ENCODE peak calls at places on chromosomes 11 and 22, in eight cellular contexts. G is HCT116, H is K562, L is A549, S is GM23338, F is SK-N-SH, Y is GM12878, O is HepG2. R is an unnamed sample. For H3K4me1, the result is how much of the 10 kb centered on the place peaks cover.

GRCh38 chr11:103532133-103532788 is 423.0 kb downstream of the DYNC2H1 start:
- DNase-seq in G (no peak), H (no peak), L (no peak), S (no peak), F (no peak), Y (no peak), O (no peak), R (no peak)

GRCh38 chr11:13335319-13335718 is 57.7 kb downstream of the BMAL1 start:
- DNase-seq in G (no peak), H (peak), L (peak), S (peak), F (peak), Y (no peak), O (peak), R (no peak)

GRCh38 chr11:73939096-73939495 is 11.7 kb upstream of the DNAJB13 start:
- DNase-seq in G (no peak), H (no peak), L (no peak), S (no peak), F (no peak), Y (no peak), O (no peak), R (no peak)

GRCh38 chr11:128188346-128189115 is 398.8 kb downstream of the ETS1 start:
- DNase-seq in G (no peak), H (no peak), L (no peak), S (peak), F (no peak), Y (no peak), O (no peak), R (no peak)

GRCh38 chr22:22823126-22823804 is 64.4 kb upstream of the IGLL5 start:
- DNase-seq in G (no peak), H (peak), L (no peak), S (no peak), F (no peak), Y (no peak), O (no peak), R (no peak)

GRCh38 chr22:48244388-48245118 is 1482.1 kb downstream of the TBC1D22A start:
- DNase-seq in G (no peak), H (no peak), L (no peak), S (no peak), F (no peak), Y (no peak), O (no peak), R (no peak)

GRCh38 chr11:83070878-83071640 is 638 bp downstream of the RAB30 start:
- DNase-seq in G (no peak), H (no peak), L (peak), S (peak), F (peak), Y (no peak), O (no peak), R (no peak)

GRCh38 chr22:40507491-40507890 is 129.0 kb downstream of the MRTFA start:
- DNase-seq in G (no peak), H (no peak), L (no peak), S (no peak), F (no peak), Y (no peak), O (no peak), R (no peak)

GRCh38 chr11:45556851-45557707 is 108.3 kb downstream of the CHST1 start:
- DNase-seq in G (no peak), H (peak), L (no peak), S (no peak), F (no peak), Y (no peak), O (no peak), R (no peak)

GRCh38 chr22:18997306-18997924 is 61.3 kb upstream of the PRODH start:
- DNase-seq in G (no peak), H (no peak), L (no peak), S (no peak), F (no peak), Y (no peak), O (no peak), R (no peak)

GRCh38 chr11:32118025-32118974 is 27.4 kb downstream of the RCN1 start:
- DNase-seq in G (peak), H (no peak), L (no peak), S (no peak), F (no peak), Y (no peak), O (peak), R (peak)

GRCh38 chr11:1739576-1739975 is 10.8 kb downstream of the IFITM10 start:
- DNase-seq in G (no peak), H (no peak), L (no peak), S (no peak), F (no peak), Y (no peak), O (no peak), R (no peak)

GRCh38 chr11:103862049-103862826 is 174.2 kb upstream of the DDI1 start:
- DNase-seq in G (no peak), H (no peak), L (no peak), S (no peak), F (no peak), Y (no peak), O (no peak), R (no peak)

GRCh38 chr11:130816941-130817607 is 99.2 kb downstream of the SNX19 start:
- DNase-seq in G (no peak), H (no peak), L (no peak), S (no peak), F (no peak), Y (no peak), O (no peak), R (no peak)

GRCh38 chr11:119745776-119746535 is 17.0 kb upstream of the NECTIN1 start:
- DNase-seq in G (no peak), H (no peak), L (no peak), S (no peak), F (no peak), Y (no peak), O (no peak), R (no peak)

GRCh38 chr11:58980159-58980843 is 41.0 kb downstream of the GLYATL1 start:
- DNase-seq in G (no peak), H (no peak), L (no peak), S (no peak), F (no peak), Y (no peak), O (no peak), R (no peak)

GRCh38 chr11:67492801-67493547 is 10.1 kb downstream of the AIP start:
- DNase-seq in G (no peak), H (peak), L (no peak), S (peak), F (peak), Y (no peak), O (no peak), R (no peak)

GRCh38 chr11:44749160-44749559 is 22.4 kb downstream of the TSPAN18 start:
- DNase-seq in G (no peak), H (no peak), L (no peak), S (no peak), F (no peak), Y (no peak), O (no peak), R (no peak)

GRCh38 chr22:29827091-29827490 is 11.0 kb downstream of the ASCC2 start:
- DNase-seq in G (no peak), H (no peak), L (no peak), S (no peak), F (no peak), Y (no peak), O (no peak), R (no peak)

GRCh38 chr22:43305806-43306205 is 37.4 kb downstream of the SCUBE1 start:
- DNase-seq in G (no peak), H (no peak), L (no peak), S (no peak), F (peak), Y (no peak), O (no peak), R (no peak)

GRCh38 chr11:19201737-19202605 is at the start of gene CSRP3:
- DNase-seq in G (no peak), H (no peak), L (no peak), S (no peak), F (no peak), Y (no peak), O (no peak), R (no peak)

GRCh38 chr11:34028407-34028804 is 23.1 kb upstream of the CAPRIN1 start:
- DNase-seq in G (no peak), H (no peak), L (no peak), S (no peak), F (no peak), Y (no peak), O (no peak), R (no peak)

GRCh38 chr22:41132555-41132954 is 40.2 kb downstream of the EP300 start:
- DNase-seq in G (no peak), H (no peak), L (no peak), S (no peak), F (no peak), Y (no peak), O (no peak), R (no peak)

GRCh38 chr22:32103648-32104326 is 55.3 kb downstream of the C22orf42 start:
- DNase-seq in G (peak), H (no peak), L (no peak), S (peak), F (peak), Y (no peak), O (no peak), R (no peak)

GRCh38 chr11:89279176-89279575 is 101.5 kb downstream of the TYR start:
- DNase-seq in G (no peak), H (no peak), L (no peak), S (no peak), F (no peak), Y (no peak), O (no peak), R (no peak)

GRCh38 chr22:41913842-41914534 is 886 bp downstream of the SHISA8 start:
- DNase-seq in G (no peak), H (peak), L (no peak), S (peak), F (no peak), Y (no peak), O (no peak), R (no peak)

DNA sequence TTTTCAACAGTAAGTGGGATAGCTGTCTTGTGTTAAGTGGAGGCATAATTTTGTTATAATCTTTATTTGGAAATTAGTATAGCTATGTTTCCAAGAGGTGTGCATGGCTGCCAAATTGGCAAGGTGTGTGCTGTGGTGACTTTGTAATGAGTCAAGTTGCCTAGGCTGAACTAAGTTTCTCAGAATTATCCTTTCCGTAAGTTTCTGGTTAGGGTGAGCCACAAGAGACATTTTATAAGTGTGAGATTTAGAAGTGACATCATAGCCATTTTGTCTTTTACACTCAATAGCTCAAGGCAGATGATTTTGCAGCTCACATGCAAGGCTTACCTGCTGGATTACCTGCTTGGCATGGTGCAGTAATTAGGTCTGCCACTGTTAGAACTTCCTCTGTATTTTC is 90.3 kb downstream of the C11orf87 start:
- DNase-seq in G (no peak), H (no peak), L (no peak), S (no peak), F (no peak), Y (no peak), O (no peak), R (no peak)
- TF ChIP-seq REST in G (no peak), H (no peak), L (no peak), S (no peak), F (no peak), Y (no peak), O (no peak), R (no peak)

GRCh38 chr11:134789104-134789503 is 377.1 kb upstream of the B3GAT1 start:
- DNase-seq in G (no peak), H (no peak), L (no peak), S (no peak), F (no peak), Y (no peak), O (no peak), R (no peak)

GRCh38 chr11:134785660-134786284 is 373.7 kb upstream of the B3GAT1 start:
- DNase-seq in G (no peak), H (no peak), L (no peak), S (no peak), F (no peak), Y (no peak), O (no peak), R (no peak)

GRCh38 chr11:134784525-134784924 is 372.5 kb upstream of the B3GAT1 start:
- DNase-seq in G (no peak), H (no peak), L (no peak), S (no peak), F (no peak), Y (no peak), O (no peak), R (no peak)

GRCh38 chr11:134785059-134785458 is 373.0 kb upstream of the B3GAT1 start:
- DNase-seq in G (no peak), H (no peak), L (no peak), S (no peak), F (no peak), Y (no peak), O (no peak), R (no peak)

DNA sequence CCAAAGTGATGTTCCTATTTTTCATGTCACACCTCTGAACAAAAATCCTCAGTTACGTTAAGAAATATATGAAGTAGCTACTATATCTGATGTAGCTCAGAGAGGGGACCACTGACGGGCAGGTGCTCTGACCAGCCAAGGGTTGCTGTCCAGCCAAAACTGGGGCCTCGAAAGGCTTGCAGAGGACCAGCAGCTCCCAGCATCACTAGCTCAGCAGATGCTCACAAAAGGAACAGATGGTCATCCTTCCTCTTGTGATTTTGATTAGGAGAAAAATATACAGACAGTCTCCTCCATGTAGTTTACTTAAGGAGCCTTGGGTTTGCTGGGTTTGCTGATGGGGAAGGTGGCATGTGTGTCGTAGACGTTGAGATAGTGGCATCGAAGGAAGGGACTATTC is 374.6 kb upstream of the B3GAT1 start:
- DNase-seq in G (no peak), H (no peak), L (no peak), S (no peak), F (no peak), Y (no peak), O (no peak), R (no peak)
- H3K4me1 ChIP-seq in G (under half), H (under half), L (under half), S (under half), F (under half), Y (under half), O (under half), R (under half)

GRCh38 chr11:60891103-60891741 is 15.2 kb downstream of the PRPF19 start:
- DNase-seq in G (no peak), H (peak), L (no peak), S (no peak), F (no peak), Y (no peak), O (no peak), R (no peak)

GRCh38 chr11:60887531-60887930 is 18.9 kb downstream of the PRPF19 start:
- DNase-seq in G (peak), H (peak), L (peak), S (peak), F (peak), Y (no peak), O (peak), R (no peak)

GRCh38 chr11:60895687-60896086 is 10.7 kb downstream of the PRPF19 start:
- DNase-seq in G (no peak), H (no peak), L (no peak), S (no peak), F (no peak), Y (no peak), O (no peak), R (no peak)

GRCh38 chr11:60890696-60891095 is 15.7 kb downstream of the PRPF19 start:
- DNase-seq in G (no peak), H (no peak), L (no peak), S (no peak), F (no peak), Y (no peak), O (no peak), R (no peak)

GRCh38 chr11:60889869-60890311 is 16.5 kb downstream of the PRPF19 start:
- DNase-seq in G (no peak), H (no peak), L (no peak), S (no peak), F (no peak), Y (no peak), O (no peak), R (no peak)
- H3K4me3 ChIP-seq in G (no peak), H (no peak), L (no peak), S (no peak), F (no peak), Y (no peak), O (no peak), R (no peak)

GRCh38 chr11:41309716-41310115 is 149.7 kb downstream of the LRRC4C start:
- DNase-seq in G (no peak), H (no peak), L (no peak), S (peak), F (no peak), Y (no peak), O (no peak), R (no peak)
- TF ChIP-seq REST in G (no peak), H (no peak), L (no peak), S (no peak), F (no peak), Y (no peak), O (no peak), R (no peak)

GRCh38 chr22:49956914-49957825 is 3.4 kb upstream of the PIM3 start:
- DNase-seq in G (no peak), H (no peak), L (no peak), S (no peak), F (no peak), Y (no peak), O (no peak), R (no peak)
- H3K4me1 ChIP-seq in G (under half), H (half or more), L (under half), S (under half), F (half or more), Y (under half), O (half or more), R (under half)

DNA sequence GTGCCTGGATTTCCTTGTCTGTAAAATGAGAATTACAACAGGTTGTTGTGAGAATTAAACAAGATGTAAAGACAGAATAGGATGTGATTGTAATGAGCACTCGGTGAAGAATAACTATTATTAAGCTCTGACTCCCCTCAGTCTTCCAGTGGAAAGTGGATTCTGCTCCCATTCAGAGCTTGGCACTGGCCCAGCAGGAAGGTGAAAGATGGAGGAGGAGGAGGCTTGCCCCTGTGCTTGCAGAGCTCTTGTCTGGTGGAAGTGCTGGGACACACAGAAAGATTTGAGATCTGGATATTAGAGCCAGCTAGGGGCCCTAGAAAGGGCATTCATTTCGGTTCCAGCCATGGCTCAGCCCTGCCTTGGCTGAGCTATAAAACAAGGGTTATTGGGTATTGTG is 28.2 kb downstream of the PHLDB1 start:
- DNase-seq in G (no peak), H (no peak), L (no peak), S (no peak), F (no peak), Y (no peak), O (no peak), R (no peak)
- H3K4me3 ChIP-seq in G (no peak), H (no peak), L (no peak), S (peak), F (no peak), Y (no peak), O (no peak), R (no peak)

DNA sequence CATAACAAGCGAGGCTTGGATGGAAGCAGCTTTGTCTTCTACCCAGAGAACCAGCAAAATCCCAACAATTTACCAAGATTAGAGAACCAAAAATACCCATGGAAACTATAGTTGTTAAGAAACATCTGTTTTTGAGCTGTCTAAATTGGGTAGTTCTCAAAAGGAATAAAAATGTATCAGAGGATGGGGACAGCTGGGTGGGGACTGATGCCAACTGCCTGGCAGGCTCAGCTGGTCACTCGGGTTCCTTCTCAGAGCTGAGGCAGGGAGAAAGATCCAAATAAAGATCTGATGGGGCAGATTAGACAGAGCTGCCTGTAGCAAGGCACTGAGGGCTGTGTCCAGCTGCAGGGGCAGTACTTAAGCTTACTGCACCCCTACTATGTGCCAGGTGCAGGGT is 85.9 kb upstream of the GRK3 start:
- DNase-seq in G (no peak), H (no peak), L (no peak), S (no peak), F (no peak), Y (no peak), O (no peak), R (no peak)
- TF ChIP-seq REST in G (no peak), H (no peak), L (no peak), S (no peak), F (no peak), Y (no peak), O (no peak), R (no peak)

DNA sequence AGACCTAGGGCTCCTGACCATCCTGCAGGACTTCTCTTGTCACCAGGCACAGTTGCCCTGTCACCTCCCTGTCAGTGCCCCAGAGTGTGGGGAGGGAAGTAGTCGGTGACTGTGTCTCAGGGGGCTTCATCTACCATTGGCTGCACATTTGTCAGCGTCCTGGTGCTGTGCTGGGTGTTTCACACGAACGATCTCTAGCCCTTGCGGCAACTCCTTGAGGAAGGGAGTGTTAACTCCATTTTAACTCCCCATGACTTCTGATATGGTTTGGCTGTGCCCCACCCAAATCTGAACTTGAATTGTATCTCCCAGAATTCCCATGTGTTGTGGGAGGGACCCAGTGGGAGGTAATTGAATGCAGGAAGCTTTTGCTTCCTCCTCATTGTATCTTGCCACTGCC is 7.1 kb downstream of the TSKU start:
- DNase-seq in G (no peak), H (no peak), L (no peak), S (no peak), F (peak), Y (no peak), O (no peak), R (no peak)
- H3K4me1 ChIP-seq in G (half or more), H (under half), L (half or more), S (under half), F (half or more), Y (under half), O (half or more), R (under half)